ENCODE peak calls at places on chromosomes 16 and 17, in eight cellular contexts. V, Y, J, F, Z, X, Q and L are unnamed samples.

GRCh38 chr16:17101646-17102045 is 369.1 kb downstream of the XYLT1 start:
- DNase-seq in Z (no peak), Y (no peak), F (no peak), X (no peak), Q (no peak), V (no peak), J (no peak), L (no peak)

GRCh38 chr16:84056933-84057332 is 14.3 kb upstream of the SLC38A8 start:
- DNase-seq in V (no peak), Q (no peak), F (no peak), X (no peak), Z (no peak), J (no peak), Y (no peak), L (no peak)

GRCh38 chr17:51407576-51407975 is 147.2 kb downstream of the UTP18 start:
- DNase-seq in V (no peak), Y (no peak), Z (no peak), Q (no peak), X (no peak), J (no peak), F (no peak), L (no peak)

GRCh38 chr16:1509307-1510221 is 16.4 kb downstream of the TELO2 start:
- DNase-seq in Y (no peak), F (no peak), V (no peak), Q (no peak), Z (peak; percentile 11), X (no peak), J (peak; percentile 65), L (no peak)

GRCh38 chr16:11586856-11587642 is at the start of gene LITAF:
- DNase-seq in Y (peak; percentile 73), J (peak; percentile 80), V (no peak), Z (peak; percentile 69), F (peak; percentile 81), X (peak; percentile 13), Q (peak; percentile 34), L (no peak)

GRCh38 chr17:40173091-40173777 is 4.0 kb upstream of the RAPGEFL1 start:
- DNase-seq in Z (no peak), Q (no peak), Y (no peak), F (no peak), X (no peak), J (no peak), V (no peak), L (no peak)

GRCh38 chr16:24013733-24014645 is 178.2 kb downstream of the PRKCB start:
- DNase-seq in X (peak; percentile 15), Z (peak; percentile 82), F (peak; percentile 57), V (no peak), J (no peak), Q (no peak), Y (peak; percentile 72), L (no peak)

GRCh38 chr17:67053438-67054000 is 9.2 kb downstream of the CACNG1 start:
- DNase-seq in J (no peak), F (no peak), Z (no peak), Y (no peak), V (no peak), X (no peak), Q (no peak), L (no peak)

GRCh38 chr17:10556301-10557005 is 7.0 kb upstream of the MYH2 start:
- DNase-seq in F (no peak), J (no peak), X (no peak), Z (no peak), Q (no peak), V (no peak), Y (no peak), L (no peak)

GRCh38 chr17:17689312-17689711 is 8.1 kb downstream of the RAI1 start:
- DNase-seq in Y (no peak), Z (no peak), J (no peak), F (no peak), X (no peak), Q (no peak), V (no peak), L (no peak)

GRCh38 chr16:12511708-12512107 is 292.0 kb downstream of the CPPED1 start:
- DNase-seq in J (no peak), Q (no peak), Z (no peak), Y (no peak), F (no peak), X (no peak), V (no peak), L (no peak)

GRCh38 chr16:21037736-21038135 is 112.9 kb downstream of the DNAH3 start:
- DNase-seq in F (no peak), V (no peak), Q (no peak), Y (no peak), Z (no peak), J (no peak), X (no peak), L (no peak)

GRCh38 chr17:27659685-27660084 is 28.7 kb downstream of the LGALS9 start:
- DNase-seq in V (no peak), Y (no peak), Z (no peak), J (no peak), F (peak; percentile 1), Q (no peak), X (no peak), L (no peak)

GRCh38 chr17:67608691-67609090 is 109.0 kb upstream of the NOL11 start:
- DNase-seq in Q (peak; percentile 63), F (no peak), Y (no peak), J (peak; percentile 42), Z (no peak), X (no peak), V (no peak), L (no peak)

GRCh38 chr17:40457369-40457768 is 14.1 kb downstream of the IGFBP4 start:
- DNase-seq in Q (no peak), V (no peak), F (no peak), Y (no peak), Z (no peak), J (no peak), X (no peak), L (no peak)

GRCh38 chr17:55158439-55158838 is 106.3 kb upstream of the HLF start:
- DNase-seq in X (no peak), Y (no peak), F (no peak), V (no peak), Q (peak; percentile 57), J (no peak), Z (no peak), L (no peak)

GRCh38 chr17:48059125-48059668 is 11.0 kb downstream of the NFE2L1 start:
- DNase-seq in X (no peak), F (no peak), Z (no peak), Y (no peak), J (no peak), V (no peak), Q (no peak), L (no peak)

GRCh38 chr16:79212114-79212791 is 388.3 kb downstream of the MAF start:
- DNase-seq in Q (no peak), Z (no peak), F (no peak), V (no peak), Y (no peak), X (no peak), J (no peak), L (no peak)

GRCh38 chr16:80407265-80407987 is 133.4 kb upstream of the DYNLRB2 start:
- DNase-seq in Q (no peak), Y (no peak), X (no peak), Z (no peak), F (no peak), J (no peak), V (no peak), L (no peak)

GRCh38 chr16:56013962-56014552 is 138.9 kb upstream of the CES5A start:
- DNase-seq in Q (peak; percentile 17), V (no peak), Y (peak; percentile 8), X (no peak), Z (peak; percentile 21), F (no peak), J (no peak), L (peak; percentile 30)

GRCh38 chr16:80836846-80837245 is 32.4 kb upstream of the CDYL2 start:
- DNase-seq in F (no peak), Y (no peak), J (no peak), X (no peak), Q (no peak), Z (no peak), V (no peak), L (peak; percentile 50)

GRCh38 chr16:50265716-50266336 is 525 bp upstream of the ADCY7 start:
- DNase-seq in X (no peak), F (no peak), Q (no peak), Y (no peak), Z (no peak), V (no peak), J (no peak), L (no peak)

GRCh38 chr17:36085710-36086268 is 4.2 kb downstream of the CCL3 start:
- DNase-seq in J (no peak), Y (no peak), X (no peak), Q (no peak), F (no peak), Z (no peak), V (no peak), L (no peak)

GRCh38 chr17:38705803-38706624 is 941 bp downstream of the MLLT6 start:
- DNase-seq in Z (no peak), F (peak; percentile 59), X (no peak), V (no peak), Q (no peak), J (peak; percentile 76), Y (no peak), L (no peak)

GRCh38 chr16:19068237-19068815 is 912 bp downstream of the COQ7 start:
- DNase-seq in F (no peak), V (no peak), Q (no peak), Y (no peak), Z (no peak), J (no peak), X (no peak), L (no peak)

GRCh38 chr16:75048546-75048945 is 49.7 kb downstream of the ZNRF1 start:
- DNase-seq in F (no peak), Z (no peak), Q (no peak), X (no peak), V (no peak), Y (no peak), J (no peak), L (no peak)

GRCh38 chr17:28985950-28986713 is 19.7 kb downstream of the SEZ6 start:
- DNase-seq in Y (no peak), J (no peak), Q (no peak), X (peak; percentile 81), Z (no peak), F (no peak), V (no peak), L (no peak)

GRCh38 chr16:64809876-64810629 is 311.8 kb downstream of the CDH11 start:
- DNase-seq in Q (no peak), Z (no peak), X (no peak), J (no peak), V (no peak), F (no peak), Y (no peak), L (no peak)

GRCh38 chr16:30903596-30903995 is 7.2 kb downstream of the CTF1 start:
- DNase-seq in J (peak; percentile 26), Y (no peak), X (no peak), F (no peak), Q (no peak), Z (no peak), V (no peak), L (no peak)

GRCh38 chr16:51880776-51881175 is 666.2 kb downstream of the TOX3 start:
- DNase-seq in Q (peak; percentile 93), X (no peak), V (no peak), F (no peak), Z (no peak), J (peak; percentile 44), Y (no peak), L (no peak)

GRCh38 chr17:19539841-19540311 is 6.2 kb downstream of the SLC47A1 start:
- DNase-seq in Q (no peak), F (no peak), Z (no peak), X (no peak), Y (no peak), J (no peak), V (peak; percentile 49), L (no peak)

GRCh38 chr17:62755139-62755851 is 52.8 kb downstream of the MARCHF10 start:
- DNase-seq in X (no peak), F (no peak), Z (no peak), J (no peak), Y (no peak), V (no peak), Q (no peak), L (no peak)

GRCh38 chr17:51355314-51356083 is 95.2 kb downstream of the UTP18 start:
- DNase-seq in V (peak; percentile 70), F (no peak), Q (no peak), Z (no peak), J (no peak), X (no peak), Y (no peak), L (no peak)